ENCODE peak calls at places on chromosomes 13 and 19, in nine cellular contexts. S is body of pancreas, G is A549, A is suprapubic skin, Z is AG09309, V is HCT116, M is lower lobe of right lung, R is fibroblast of lung, B is adrenal gland. E is an unnamed sample.

GRCh38 chr19:4557971-4558941 is 1.2 kb downstream of the SEMA6B start:
- DNase-seq in S (peak), G (no peak), A (no peak), Z (no peak), V (no peak), M (no peak), R (no peak), B (peak), E (no peak)

GRCh38 chr19:35013820-35014754 is 14.0 kb downstream of the GRAMD1A start:
- DNase-seq in S (no peak), G (no peak), A (no peak), Z (no peak), V (no peak), M (no peak), R (no peak), B (no peak), E (peak)

GRCh38 chr13:37484056-37484455 is 114.5 kb downstream of the POSTN start:
- DNase-seq in S (no peak), G (no peak), A (no peak), Z (no peak), V (no peak), M (no peak), R (no peak), B (no peak), E (no peak)

GRCh38 chr13:30832845-30833332 is 73.2 kb upstream of the MEDAG start:
- DNase-seq in S (peak), G (peak), A (peak), Z (no peak), V (peak), M (peak), R (peak), B (peak), E (peak)

GRCh38 chr13:45257638-45258338 is 56.9 kb upstream of the KCTD4 start:
- DNase-seq in S (no peak), G (no peak), A (no peak), Z (no peak), V (no peak), M (no peak), R (peak), B (no peak), E (no peak)

GRCh38 chr19:956747-957451 is 27.2 kb upstream of the WDR18 start:
- DNase-seq in S (no peak), G (no peak), A (no peak), Z (no peak), V (peak), M (no peak), R (peak), B (no peak), E (no peak)

GRCh38 chr13:109274188-109274821 is 512.1 kb downstream of the IRS2 start:
- DNase-seq in S (no peak), G (no peak), A (no peak), Z (no peak), V (no peak), M (peak), R (peak), B (peak), E (no peak)

GRCh38 chr19:57398868-57399267 is 9.2 kb downstream of the ZNF548 start:
- DNase-seq in S (no peak), G (no peak), A (no peak), Z (no peak), V (no peak), M (no peak), R (no peak), B (no peak), E (no peak)

GRCh38 chr19:39038098-39038497 is 5.7 kb upstream of the FBXO27 start:
- DNase-seq in S (peak), G (peak), A (no peak), Z (no peak), V (peak), M (no peak), R (peak), B (peak), E (peak)

GRCh38 chr13:29888306-29888705 is 37.9 kb upstream of the UBL3 start:
- DNase-seq in S (no peak), G (no peak), A (no peak), Z (no peak), V (no peak), M (no peak), R (no peak), B (no peak), E (no peak)

GRCh38 chr19:56091751-56092546 is 29.1 kb downstream of the ZNF787 start:
- DNase-seq in S (no peak), G (peak), A (peak), Z (no peak), V (no peak), M (no peak), R (no peak), B (peak), E (no peak)

GRCh38 chr19:48651682-48652046 is 5.7 kb upstream of the CA11 start:
- DNase-seq in S (no peak), G (no peak), A (no peak), Z (no peak), V (no peak), M (no peak), R (no peak), B (no peak), E (no peak)

GRCh38 chr19:52542984-52543664 is 15.7 kb downstream of the ZNF808 start:
- DNase-seq in S (no peak), G (no peak), A (no peak), Z (no peak), V (no peak), M (no peak), R (peak), B (no peak), E (no peak)

GRCh38 chr13:22060187-22060586 is 389.3 kb downstream of the FGF9 start:
- DNase-seq in S (no peak), G (no peak), A (no peak), Z (no peak), V (no peak), M (no peak), R (no peak), B (no peak), E (no peak)

GRCh38 chr13:45333251-45333972 is 7.6 kb downstream of the TPT1 start:
- DNase-seq in S (no peak), G (no peak), A (no peak), Z (no peak), V (no peak), M (no peak), R (no peak), B (no peak), E (no peak)

GRCh38 chr13:99766641-99767045 is 204.9 kb downstream of the ZIC5 start:
- DNase-seq in S (no peak), G (no peak), A (no peak), Z (no peak), V (no peak), M (no peak), R (no peak), B (no peak), E (no peak)

GRCh38 chr19:58098682-58098998 is 609 bp upstream of the ZSCAN18 start:
- DNase-seq in S (no peak), G (no peak), A (no peak), Z (no peak), V (no peak), M (no peak), R (no peak), B (no peak), E (no peak)

GRCh38 chr19:14517840-14518505 is at the start of gene DNAJB1:
- DNase-seq in S (peak), G (peak), A (peak), Z (no peak), V (no peak), M (peak), R (peak), B (peak), E (peak)

GRCh38 chr19:17775245-17775927 is 19.6 kb upstream of the B3GNT3 start:
- DNase-seq in S (peak), G (no peak), A (no peak), Z (no peak), V (no peak), M (no peak), R (no peak), B (no peak), E (no peak)

GRCh38 chr19:46985532-46986415 is 33.9 kb upstream of the NPAS1 start:
- DNase-seq in S (no peak), G (no peak), A (no peak), Z (no peak), V (no peak), M (no peak), R (no peak), B (no peak), E (no peak)

GRCh38 chr19:2171349-2172145 is 7.8 kb downstream of the DOT1L start:
- DNase-seq in S (peak), G (no peak), A (no peak), Z (no peak), V (no peak), M (peak), R (peak), B (peak), E (peak)

GRCh38 chr19:19403373-19403901 is 2.0 kb upstream of the GATAD2A start:
- DNase-seq in S (no peak), G (no peak), A (no peak), Z (no peak), V (no peak), M (no peak), R (peak), B (peak), E (no peak)

GRCh38 chr19:17292301-17293074 is 10.7 kb downstream of the ABHD8 start:
- DNase-seq in S (no peak), G (peak), A (peak), Z (no peak), V (peak), M (peak), R (peak), B (peak), E (peak)

GRCh38 chr19:17424743-17425365 is 5.0 kb downstream of the MVB12A start:
- DNase-seq in S (no peak), G (no peak), A (no peak), Z (no peak), V (no peak), M (no peak), R (peak), B (peak), E (peak)

GRCh38 chr19:18300930-18301717 is 19.7 kb upstream of the JUND start:
- DNase-seq in S (peak), G (no peak), A (peak), Z (no peak), V (no peak), M (peak), R (peak), B (peak), E (peak)

GRCh38 chr13:21735621-21736401 is 64.9 kb downstream of the FGF9 start:
- DNase-seq in S (no peak), G (no peak), A (no peak), Z (no peak), V (no peak), M (no peak), R (no peak), B (peak), E (peak)

GRCh38 chr19:51521796-51522195 is 9.7 kb downstream of the SIGLEC6 start:
- DNase-seq in S (no peak), G (no peak), A (no peak), Z (no peak), V (no peak), M (no peak), R (no peak), B (no peak), E (no peak)

GRCh38 chr19:49677232-49677881 is at the start of gene PRMT1:
- DNase-seq in S (peak), G (no peak), A (no peak), Z (no peak), V (no peak), M (no peak), R (peak), B (peak), E (peak)

GRCh38 chr13:111629457-111629856 is 309.0 kb downstream of the TEX29 start:
- DNase-seq in S (no peak), G (no peak), A (no peak), Z (no peak), V (no peak), M (no peak), R (no peak), B (no peak), E (no peak)

DNA sequence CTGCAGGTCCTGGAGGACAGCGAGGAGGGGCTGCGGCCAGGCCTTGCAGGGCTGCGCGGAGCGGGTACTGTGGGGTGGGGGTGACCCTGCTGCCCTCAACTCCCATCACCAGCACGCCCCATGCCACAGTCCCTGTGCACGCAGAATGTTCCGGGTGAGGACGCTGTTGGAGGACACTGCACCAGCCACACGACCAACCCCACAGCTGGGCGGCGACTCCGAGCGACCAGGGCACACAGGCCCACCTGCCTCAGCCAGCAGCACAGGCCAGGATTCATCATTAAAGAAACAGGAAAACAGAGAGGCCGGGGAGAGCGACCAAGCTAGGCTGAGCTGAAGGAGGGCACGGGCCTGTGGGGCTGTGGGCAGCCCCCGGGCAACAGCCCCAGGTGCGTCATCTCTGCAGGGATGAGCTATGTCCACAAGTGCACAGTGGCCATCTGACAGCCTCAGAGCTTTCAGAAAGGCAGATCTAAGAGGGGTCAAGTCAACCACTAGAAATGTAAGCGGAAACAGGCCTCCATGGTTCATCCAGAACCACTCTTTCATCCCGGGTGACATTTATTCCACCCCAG is 1.6 kb downstream of the GAS6 start:
- DNase-seq in S (peak), G (no peak), A (peak), Z (no peak), V (no peak), M (peak), R (no peak), B (no peak), E (no peak)
- H3K4me3 ChIP-seq in S (no peak), G (no peak), A (peak), Z (peak), V (peak), M (peak), R (peak), B (no peak), E (peak)

GRCh38 chr19:41928754-41929535 is 696 bp upstream of the ERFL start:
- DNase-seq in S (no peak), G (no peak), A (no peak), Z (no peak), V (no peak), M (no peak), R (no peak), B (no peak), E (peak)
- H3K4me3 ChIP-seq in S (peak), G (peak), A (peak), Z (peak), V (peak), M (peak), R (peak), B (no peak), E (peak)

GRCh38 chr13:79246575-79246949 is 159.5 kb downstream of the RBM26 start:
- DNase-seq in S (no peak), G (no peak), A (no peak), Z (no peak), V (no peak), M (no peak), R (no peak), B (no peak), E (no peak)
- H3K4me3 ChIP-seq in S (no peak), G (no peak), A (no peak), Z (no peak), V (no peak), M (no peak), R (no peak), B (no peak), E (no peak)

GRCh38 chr19:54893406-54893805 is 12.5 kb upstream of the NCR1 start:
- DNase-seq in S (no peak), G (no peak), A (no peak), Z (no peak), V (no peak), M (no peak), R (peak), B (no peak), E (no peak)

DNA sequence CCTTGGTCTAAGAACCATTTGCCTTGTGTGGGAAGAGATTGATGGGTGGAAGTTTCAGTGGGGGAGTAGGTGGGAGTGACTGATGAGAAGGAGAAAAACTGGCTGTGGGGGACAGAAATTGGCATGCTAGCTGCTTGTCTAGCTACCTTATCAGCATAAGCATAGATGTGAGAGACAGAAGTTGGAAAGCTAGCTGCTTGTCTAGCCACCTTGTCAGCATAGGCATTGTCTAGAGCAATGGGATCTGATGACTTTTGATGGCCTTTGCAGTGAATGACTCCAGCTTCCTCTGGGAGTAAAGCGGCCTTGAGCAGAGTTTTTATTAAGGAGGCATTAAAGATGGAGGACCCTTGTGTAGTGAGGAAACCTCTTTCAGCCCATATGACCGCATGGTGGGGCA is 9.9 kb upstream of the NCR1 start:
- DNase-seq in S (no peak), G (no peak), A (no peak), Z (no peak), V (no peak), M (no peak), R (no peak), B (no peak), E (no peak)
- H3K4me3 ChIP-seq in S (no peak), G (no peak), A (no peak), Z (no peak), V (no peak), M (no peak), R (no peak), B (no peak), E (no peak)

E was measured in right cardiac atrium.